ENCODE peak calls at places on chromosome 1, in five cellular contexts. U is neuronal stem cell, S is IMR-90, Q is H1, B is H9. Z is an unnamed sample.
A peak's percentile ranks its signal among the peaks of the same experiment; 100 is the strongest.

GRCh38 chr1:93056214-93056613 is 22.9 kb upstream of the MTF2 start:
- DNase-seq in U (no peak), Q (peak; percentile 3), B (peak; percentile 47), S (peak; percentile 55), Z (no peak)

GRCh38 chr1:113759341-113760101 is at the start of gene PHTF1:
- DNase-seq in S (peak; percentile 81), U (peak; percentile 73), B (peak; percentile 82), Q (peak; percentile 53), Z (peak; percentile 78)

GRCh38 chr1:215637041-215637573 is 70.0 kb downstream of the KCTD3 start:
- DNase-seq in B (no peak), Q (no peak), S (peak; percentile 94), U (no peak), Z (no peak)

GRCh38 chr1:182957902-182958395 is 5.0 kb upstream of the SHCBP1L start:
- DNase-seq in Q (peak; percentile 49), U (no peak), B (peak; percentile 73), S (no peak), Z (no peak)

GRCh38 chr1:46084553-46085448 is 47.6 kb downstream of the PIK3R3 start:
- DNase-seq in Q (no peak), S (peak; percentile 54), B (no peak), U (no peak), Z (no peak)

GRCh38 chr1:245860681-245861552 is 646.2 kb downstream of the SMYD3 start:
- DNase-seq in Q (no peak), S (peak; percentile 71), U (no peak), B (no peak), Z (peak; percentile 60)

GRCh38 chr1:17831619-17832018 is 76.5 kb downstream of the ACTL8 start:
- DNase-seq in U (peak; percentile 75), Q (peak; percentile 21), B (peak; percentile 67), S (peak; percentile 59), Z (peak; percentile 59)

GRCh38 chr1:2796890-2797740 is 4.4 kb downstream of the TTC34 start:
- DNase-seq in Q (no peak), S (no peak), B (no peak), U (no peak), Z (no peak)

GRCh38 chr1:75330633-75331032 is 196.4 kb downstream of the LHX8 start:
- DNase-seq in S (no peak), B (no peak), Q (no peak), U (no peak), Z (no peak)

GRCh38 chr1:191240925-191241324 is 763.3 kb upstream of the BRINP3 start:
- DNase-seq in U (no peak), S (peak; percentile 68), B (no peak), Q (no peak), Z (no peak)

GRCh38 chr1:910311-910880 is 13.3 kb upstream of the SAMD11 start:
- DNase-seq in S (no peak), B (no peak), Q (no peak), U (no peak), Z (no peak)

GRCh38 chr1:243735457-243735856 is 114.6 kb downstream of the AKT3 start:
- DNase-seq in S (no peak), U (no peak), Q (no peak), B (no peak), Z (no peak)

GRCh38 chr1:3903141-3904005 is 3.3 kb upstream of the C1orf174 start:
- DNase-seq in S (no peak), B (no peak), U (no peak), Q (no peak), Z (no peak)

GRCh38 chr1:182589931-182590330 is 875 bp upstream of the RNASEL start:
- DNase-seq in S (no peak), Q (no peak), B (no peak), U (no peak), Z (no peak)

GRCh38 chr1:93813076-93813475 is 65.9 kb downstream of the DNTTIP2 start:
- DNase-seq in U (no peak), B (no peak), Q (no peak), S (no peak), Z (no peak)

GRCh38 chr1:204390731-204391466 is 20.7 kb downstream of the PPP1R15B start:
- DNase-seq in B (no peak), S (peak; percentile 41), Q (no peak), U (no peak), Z (no peak)

GRCh38 chr1:87249803-87250202 is 78.9 kb upstream of the LMO4 start:
- DNase-seq in B (no peak), Q (no peak), U (no peak), S (no peak), Z (peak; percentile 94)

GRCh38 chr1:7006996-7007871 is 222.0 kb downstream of the CAMTA1 start:
- DNase-seq in U (no peak), S (no peak), B (peak; percentile 20), Q (no peak), Z (no peak)

GRCh38 chr1:1623631-1624442 is 8.1 kb upstream of the MMP23B start:
- DNase-seq in B (no peak), S (no peak), U (no peak), Q (no peak), Z (no peak)

GRCh38 chr1:191074877-191075276 is 597.2 kb upstream of the BRINP3 start:
- DNase-seq in S (no peak), U (no peak), Q (no peak), B (no peak), Z (no peak)

DNA sequence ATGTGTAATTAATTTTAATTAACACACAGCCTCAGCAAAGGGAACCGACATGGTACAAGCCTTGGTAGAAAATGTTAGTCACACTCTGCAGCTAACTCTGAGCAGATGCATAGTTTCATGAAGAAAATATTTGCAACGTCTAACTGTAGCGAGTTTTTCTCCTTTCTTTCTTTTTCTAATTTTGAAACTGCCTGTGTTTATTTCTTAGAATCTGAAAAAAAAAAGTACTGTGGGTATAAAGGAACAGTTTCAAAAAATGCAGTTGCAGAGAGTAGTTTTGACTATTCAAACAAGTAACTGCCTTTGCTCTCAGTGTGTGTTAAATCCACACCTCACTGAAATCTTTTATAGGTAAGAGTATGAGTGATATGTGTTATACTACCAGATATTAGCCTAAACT is 149.9 kb upstream of the C1orf105 start:
- DNase-seq in S (peak; percentile 47), B (no peak), U (no peak), Q (no peak), Z (no peak)
- H2AFZ ChIP-seq in S (no peak overlapping the region), B (no peak overlapping the region), U (no peak overlapping the region), Q (no peak overlapping the region), Z (no peak overlapping the region)

GRCh38 chr1:77888429-77889239 is at the start of gene NEXN:
- DNase-seq in Q (peak; percentile 53), U (peak; percentile 82), B (peak; percentile 80), S (peak; percentile 79), Z (peak; percentile 64)

GRCh38 chr1:77891200-77891599 is 2.8 kb downstream of the NEXN start:
- DNase-seq in S (no peak), Q (no peak), B (no peak), U (no peak), Z (no peak)

GRCh38 chr1:77889671-77890070 is 1.2 kb downstream of the NEXN start:
- DNase-seq in Q (no peak), U (no peak), B (no peak), S (peak; percentile 91), Z (peak; percentile 60)

GRCh38 chr1:77889240-77889637 is 815 bp downstream of the NEXN start:
- DNase-seq in S (peak; percentile 81), B (no peak), U (peak; percentile 33), Q (no peak), Z (peak; percentile 79)

DNA sequence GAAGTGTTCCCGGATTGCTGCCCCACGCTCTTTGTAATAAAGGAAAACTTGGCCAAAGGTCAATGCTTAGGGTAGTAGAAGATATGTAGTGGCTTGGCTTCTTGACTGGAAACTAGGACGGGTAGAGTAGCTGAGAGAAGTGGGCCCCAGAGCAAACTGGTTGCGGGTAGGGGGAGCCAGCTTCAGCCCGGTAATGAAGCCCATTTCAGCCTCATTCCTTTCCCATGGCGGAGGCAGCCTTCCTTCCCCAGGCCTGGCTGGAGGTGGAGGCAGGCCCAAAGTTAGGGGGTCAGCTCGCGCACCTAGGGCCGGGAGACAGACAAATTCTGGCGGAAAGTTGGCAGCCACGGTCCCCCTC is 374 bp upstream of the NEXN start:
- DNase-seq in B (no peak), S (peak; percentile 74), U (no peak), Q (no peak), Z (peak; percentile 53)
- H2BK5ac ChIP-seq in B (no peak overlapping the region), S (peak overlapping the region; percentile 98), U (peak overlapping the region; percentile 99), Q (peak overlapping the region; percentile 82), Z (peak overlapping the region; percentile 95)

GRCh38 chr1:107899655-107900054 is 65.3 kb downstream of the VAV3 start:
- DNase-seq in S (no peak), Q (no peak), U (no peak), B (no peak), Z (no peak)

GRCh38 chr1:107895403-107896181 is 69.4 kb downstream of the VAV3 start:
- DNase-seq in U (no peak), B (no peak), Q (no peak), S (no peak), Z (no peak)

GRCh38 chr1:107896946-107897345 is 68.0 kb downstream of the VAV3 start:
- DNase-seq in S (no peak), Q (no peak), U (no peak), B (no peak), Z (no peak)

GRCh38 chr1:107897428-107898339 is 67.3 kb downstream of the VAV3 start:
- DNase-seq in B (no peak), S (no peak), U (no peak), Q (no peak), Z (no peak)

DNA sequence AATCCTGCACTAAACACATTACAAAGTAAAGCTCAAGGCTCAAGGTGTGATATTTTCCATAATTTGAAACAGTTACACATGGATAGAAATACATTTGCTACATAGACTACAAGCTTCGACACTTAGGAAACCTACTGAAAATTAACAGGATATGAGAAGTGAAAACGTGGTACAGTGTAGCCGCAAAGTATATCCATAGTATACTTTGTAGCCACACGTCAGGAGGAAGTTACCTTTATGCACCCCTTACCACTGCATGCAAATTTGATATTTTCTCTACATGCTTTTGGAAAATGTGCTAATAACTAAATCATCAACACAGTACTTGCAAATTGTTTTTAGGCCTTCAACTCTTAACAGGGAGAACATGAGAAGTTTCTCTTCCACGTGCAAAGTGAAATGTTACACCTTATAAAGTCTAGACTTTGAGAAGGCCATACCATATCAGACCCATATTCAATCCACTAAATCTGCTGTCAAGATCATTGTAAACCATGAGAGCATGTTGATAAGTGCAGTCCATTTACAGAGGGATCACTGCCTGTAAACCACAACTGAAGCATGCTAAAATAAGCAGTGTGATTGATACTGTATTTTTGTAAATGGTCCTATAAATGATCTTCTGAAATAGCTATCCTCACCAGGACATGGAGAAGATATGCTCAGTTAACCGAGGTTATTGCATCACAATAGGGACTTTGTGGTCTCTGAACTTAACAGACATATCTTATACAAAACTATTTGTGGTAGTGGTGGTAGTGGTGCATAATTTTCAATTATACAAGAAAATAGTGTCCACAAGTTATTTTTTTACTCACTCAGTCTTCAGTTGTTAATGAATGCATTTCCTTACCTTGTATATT is 64.7 kb downstream of the VAV3 start:
- DNase-seq in S (no peak), B (no peak), Q (no peak), U (no peak), Z (no peak)
- H4K8ac ChIP-seq in S (no peak overlapping the region), B (no peak overlapping the region), Q (no peak overlapping the region), U (no peak overlapping the region), Z (no peak overlapping the region)

GRCh38 chr1:43274804-43275180 is 5.0 kb downstream of the TMEM125 start:
- DNase-seq in U (no peak), B (no peak), Q (no peak), S (no peak), Z (no peak)

GRCh38 chr1:43272161-43272560 is 2.4 kb downstream of the TMEM125 start:
- DNase-seq in Q (no peak), U (no peak), B (no peak), S (no peak), Z (no peak)

GRCh38 chr1:43274125-43274803 is 4.5 kb downstream of the TMEM125 start:
- DNase-seq in Q (no peak), S (peak; percentile 58), B (peak; percentile 57), U (no peak), Z (peak; percentile 20)

GRCh38 chr1:43272576-43273571 is 3.1 kb downstream of the TMEM125 start:
- DNase-seq in U (no peak), B (peak; percentile 20), Q (no peak), S (no peak), Z (no peak)

GRCh38 chr1:43273708-43274107 is 3.9 kb downstream of the TMEM125 start:
- DNase-seq in S (no peak), B (peak; percentile 23), Q (no peak), U (no peak), Z (no peak)
- H2AFZ ChIP-seq in S (no peak overlapping the region), B (no peak overlapping the region), Q (no peak overlapping the region), U (peak overlapping the region; percentile 73), Z (no peak overlapping the region)